ENCODE peak calls at places on chromosomes 2 and 18, in four cellular contexts. D, N, Y and U are unnamed samples.

GRCh38 chr18:3451989-3452749 is 2.2 kb downstream of the TGIF1 start:
- DNase-seq in N (peak), Y (peak), D (peak), U (peak)

GRCh38 chr2:105634198-105634597 is 110.5 kb upstream of the NCK2 start:
- DNase-seq in N (no peak), D (no peak), Y (no peak), U (no peak)

GRCh38 chr2:176395273-176395854 is 126.1 kb downstream of the MTX2 start:
- DNase-seq in D (no peak), N (no peak), Y (no peak), U (no peak)

GRCh38 chr2:104969564-104969963 is 68.3 kb upstream of the MRPS9 start:
- DNase-seq in Y (no peak), D (peak), N (no peak), U (no peak)

GRCh38 chr18:76619342-76620315 is 124.6 kb upstream of the ZNF516 start:
- DNase-seq in Y (no peak), N (peak), D (peak), U (peak)

GRCh38 chr18:26470011-26470637 is 78.2 kb downstream of the KCTD1 start:
- DNase-seq in D (no peak), Y (no peak), N (no peak), U (no peak)

GRCh38 chr18:39667905-39668304 is 2102.3 kb upstream of the CELF4 start:
- DNase-seq in D (peak), N (no peak), Y (no peak), U (no peak)

GRCh38 chr2:171434671-171434980 is 600 bp downstream of the DCAF17 start:
- DNase-seq in N (no peak), Y (no peak), D (no peak), U (no peak)

GRCh38 chr2:45494275-45494977 is 116.6 kb downstream of the SRBD1 start:
- DNase-seq in D (peak), N (no peak), Y (no peak), U (peak)

GRCh38 chr2:15615310-15615920 is 23.7 kb downstream of the DDX1 start:
- DNase-seq in D (no peak), Y (no peak), N (no peak), U (no peak)

GRCh38 chr2:27049422-27050280 is 1.8 kb upstream of the AGBL5 start:
- DNase-seq in D (no peak), Y (peak), N (no peak), U (peak)

GRCh38 chr18:62379051-62379450 is 53.9 kb downstream of the TNFRSF11A start:
- DNase-seq in Y (no peak), N (no peak), D (no peak), U (no peak)

GRCh38 chr2:24050041-24050655 is 607 bp downstream of the FKBP1B start:
- DNase-seq in D (peak), Y (no peak), N (peak), U (peak)

GRCh38 chr18:3217930-3218647 is 1.7 kb downstream of the MYOM1 start:
- DNase-seq in D (peak), N (no peak), Y (no peak), U (no peak)

GRCh38 chr2:12903272-12903671 is 186.5 kb downstream of the TRIB2 start:
- DNase-seq in Y (no peak), N (no peak), D (no peak), U (no peak)

GRCh38 chr18:36411745-36412168 is 114.2 kb downstream of the FHOD3 start:
- DNase-seq in Y (no peak), D (peak), N (no peak), U (no peak)

GRCh38 chr2:173997779-173998178 is 32.6 kb upstream of the SP3 start:
- DNase-seq in N (no peak), Y (no peak), D (no peak), U (no peak)

GRCh38 chr2:9912468-9912867 is 39.0 kb upstream of the GRHL1 start:
- DNase-seq in D (no peak), Y (no peak), N (no peak), U (no peak)

GRCh38 chr2:9918275-9918674 is 33.2 kb upstream of the GRHL1 start:
- DNase-seq in N (no peak), Y (no peak), D (no peak), U (no peak)

GRCh38 chr2:9910699-9911098 is 40.8 kb upstream of the GRHL1 start:
- DNase-seq in N (no peak), D (no peak), Y (no peak), U (no peak)

GRCh38 chr2:9909106-9909505 is 42.4 kb upstream of the GRHL1 start:
- DNase-seq in N (no peak), D (no peak), Y (no peak), U (no peak)

GRCh38 chr2:9914384-9915065 is 37.0 kb upstream of the GRHL1 start:
- DNase-seq in Y (no peak), D (peak), N (peak), U (no peak)
- TF ChIP-seq CTCF in Y (no peak), D (no peak), N (peak), U (no peak)

DNA sequence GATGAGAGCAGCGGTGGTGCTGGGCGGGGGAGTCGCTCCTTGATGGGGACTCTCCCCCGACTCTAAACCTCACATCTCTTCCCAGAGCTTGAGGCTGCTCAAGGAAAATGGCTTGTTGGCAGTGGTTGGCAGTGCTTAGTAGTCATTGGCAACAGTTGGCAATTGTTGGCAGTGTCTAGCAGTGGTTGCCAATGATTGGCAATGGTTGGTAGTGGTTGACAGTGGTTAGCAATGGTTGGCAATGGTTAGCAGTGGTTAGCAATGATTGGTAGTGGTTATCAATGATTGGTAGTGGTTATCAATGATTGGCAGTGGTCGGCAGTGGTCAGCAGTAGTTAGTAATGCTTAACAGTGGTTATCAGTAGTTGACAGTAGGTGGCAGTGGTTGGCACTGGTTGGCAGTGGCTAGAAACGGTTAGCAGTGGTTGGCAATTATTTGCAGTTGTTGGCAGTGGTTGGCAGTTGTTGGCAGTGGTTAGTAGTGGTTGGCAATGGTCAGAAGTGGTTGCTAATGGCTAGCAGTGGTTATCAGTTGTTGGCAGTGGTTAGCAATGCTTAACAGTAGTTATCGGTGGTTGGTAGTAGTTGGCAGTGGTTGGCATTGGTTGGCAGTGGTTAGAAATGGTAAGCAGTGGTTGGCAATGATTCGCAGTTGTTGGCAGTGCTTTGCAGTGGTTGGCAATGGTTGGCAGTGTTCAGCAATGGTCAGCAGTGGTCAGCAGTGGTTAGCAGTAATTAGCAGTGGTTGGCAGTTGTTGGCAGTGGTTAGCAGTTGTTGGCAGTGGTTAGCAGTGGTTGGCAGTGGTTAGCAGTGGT is 85.4 kb upstream of the OTOS start:
- DNase-seq in D (no peak), Y (no peak), N (peak), U (no peak)
- TF ChIP-seq CTCF in D (peak), Y (no peak), N (no peak), U (no peak)

DNA sequence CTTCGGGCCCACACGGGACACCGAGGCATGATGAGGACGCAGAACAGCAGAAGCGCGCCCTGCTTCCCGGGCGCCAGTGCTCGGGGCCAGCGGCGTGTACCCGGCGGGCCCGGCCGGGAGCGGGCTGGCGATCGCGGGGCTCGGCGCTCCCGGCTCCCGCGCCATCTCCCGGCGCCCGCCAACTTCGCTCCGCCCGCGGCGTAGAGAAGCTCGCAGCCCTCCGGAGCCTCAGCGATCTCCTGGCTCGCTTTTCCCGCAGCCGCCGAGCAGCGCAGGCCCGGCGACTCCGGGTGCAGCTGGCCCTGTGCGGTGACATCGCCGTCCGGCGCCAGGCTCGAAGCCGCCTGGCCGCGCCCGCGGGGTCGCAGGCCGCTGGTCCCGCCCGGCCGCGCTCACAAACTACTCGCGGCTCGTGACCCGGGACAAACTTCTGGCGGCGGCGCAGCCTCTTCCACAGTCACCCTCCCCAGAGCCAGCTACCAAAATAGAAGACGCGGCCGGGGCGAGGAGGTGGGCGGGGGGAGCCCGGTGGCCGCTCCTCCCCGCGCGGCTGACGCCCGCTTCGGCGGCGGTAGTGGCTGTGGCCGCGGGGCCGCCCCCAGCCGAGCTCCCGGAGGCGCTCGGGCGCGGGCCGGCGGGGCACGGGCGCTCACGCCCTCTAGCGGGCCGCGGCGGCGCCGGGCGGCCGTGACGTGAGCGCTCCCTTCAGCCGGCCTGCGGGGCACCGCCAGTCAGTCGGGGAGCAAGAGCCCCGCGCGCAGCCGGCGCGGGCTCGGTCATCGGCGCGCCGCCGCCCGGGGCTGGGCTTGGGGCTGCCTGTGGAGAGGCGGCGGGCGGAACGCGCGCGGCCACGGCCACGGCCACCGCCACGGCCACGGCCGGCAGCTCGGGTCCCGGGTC is at the start of gene PTPRM:
- DNase-seq in D (peak), N (peak), Y (no peak), U (peak)
- TF ChIP-seq CTCF in D (no peak), N (peak), Y (no peak), U (peak)

DNA sequence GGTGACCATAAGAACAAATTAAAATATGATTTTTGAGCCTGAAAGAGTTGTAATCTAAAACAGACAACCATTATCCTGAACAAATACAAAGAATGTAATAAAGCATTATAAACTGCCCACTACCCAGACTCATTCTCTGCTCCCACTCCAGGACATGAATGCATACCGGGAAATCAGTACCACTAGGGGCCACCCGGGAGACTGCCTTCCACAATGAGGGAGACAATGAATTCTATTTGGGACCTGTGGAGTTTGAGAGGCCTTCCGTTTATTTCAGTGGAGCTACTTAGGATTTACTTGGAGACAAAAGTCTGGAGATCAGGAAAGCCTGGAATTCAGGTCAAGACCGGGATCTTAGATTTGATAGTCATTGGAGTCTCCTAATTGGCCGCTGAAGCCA is 50.0 kb downstream of the NAB1 start:
- DNase-seq in D (no peak), N (no peak), Y (no peak), U (peak)
- TF ChIP-seq CTCF in D (peak), N (no peak), Y (no peak), U (peak)

GRCh38 chr2:86295071-86295470 is 42.4 kb downstream of the REEP1 start:
- DNase-seq in N (no peak), Y (no peak), D (no peak), U (no peak)
- TF ChIP-seq CTCF in N (no peak), Y (no peak), D (no peak), U (no peak)

DNA sequence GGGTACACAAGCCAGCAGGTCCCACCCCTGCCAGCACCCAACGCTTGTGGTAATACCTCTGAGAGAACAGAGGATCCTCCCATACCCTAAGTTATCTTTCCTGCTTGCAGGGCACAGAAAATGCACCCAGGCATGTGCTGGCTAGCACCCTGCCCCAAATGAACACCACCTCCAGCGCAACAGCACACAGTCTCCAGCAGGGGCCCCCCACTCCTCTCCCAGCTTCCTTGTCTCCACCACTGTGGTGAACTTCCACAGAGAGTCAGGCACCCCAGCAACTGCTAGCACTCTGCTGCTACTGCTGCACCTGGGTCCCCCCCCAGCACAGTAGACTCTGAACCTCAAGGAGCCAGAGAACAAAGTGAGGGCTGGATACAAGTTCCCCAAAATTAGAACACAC is 216.8 kb upstream of the CNTNAP5 start:
- DNase-seq in D (no peak), Y (no peak), N (no peak), U (no peak)
- TF ChIP-seq CTCF in D (no peak), Y (no peak), N (no peak), U (no peak)

GRCh38 chr2:332592-332991 is 44.7 kb upstream of the ALKAL2 start:
- DNase-seq in D (no peak), N (no peak), Y (no peak), U (no peak)
- TF ChIP-seq CTCF in D (peak), N (no peak), Y (no peak), U (no peak)

GRCh38 chr2:10448208-10448645 is at the start of gene ODC1:
- DNase-seq in D (peak), Y (peak), N (peak), U (peak)

GRCh38 chr2:10448646-10449480 is 736 bp upstream of the ODC1 start:
- DNase-seq in D (peak), N (peak), Y (peak), U (peak)

GRCh38 chr2:10446631-10447030 is 1.5 kb downstream of the ODC1 start:
- DNase-seq in N (no peak), Y (no peak), D (no peak), U (no peak)

GRCh38 chr2:10449481-10449831 is 1.3 kb upstream of the ODC1 start:
- DNase-seq in N (no peak), D (no peak), Y (no peak), U (no peak)

DNA sequence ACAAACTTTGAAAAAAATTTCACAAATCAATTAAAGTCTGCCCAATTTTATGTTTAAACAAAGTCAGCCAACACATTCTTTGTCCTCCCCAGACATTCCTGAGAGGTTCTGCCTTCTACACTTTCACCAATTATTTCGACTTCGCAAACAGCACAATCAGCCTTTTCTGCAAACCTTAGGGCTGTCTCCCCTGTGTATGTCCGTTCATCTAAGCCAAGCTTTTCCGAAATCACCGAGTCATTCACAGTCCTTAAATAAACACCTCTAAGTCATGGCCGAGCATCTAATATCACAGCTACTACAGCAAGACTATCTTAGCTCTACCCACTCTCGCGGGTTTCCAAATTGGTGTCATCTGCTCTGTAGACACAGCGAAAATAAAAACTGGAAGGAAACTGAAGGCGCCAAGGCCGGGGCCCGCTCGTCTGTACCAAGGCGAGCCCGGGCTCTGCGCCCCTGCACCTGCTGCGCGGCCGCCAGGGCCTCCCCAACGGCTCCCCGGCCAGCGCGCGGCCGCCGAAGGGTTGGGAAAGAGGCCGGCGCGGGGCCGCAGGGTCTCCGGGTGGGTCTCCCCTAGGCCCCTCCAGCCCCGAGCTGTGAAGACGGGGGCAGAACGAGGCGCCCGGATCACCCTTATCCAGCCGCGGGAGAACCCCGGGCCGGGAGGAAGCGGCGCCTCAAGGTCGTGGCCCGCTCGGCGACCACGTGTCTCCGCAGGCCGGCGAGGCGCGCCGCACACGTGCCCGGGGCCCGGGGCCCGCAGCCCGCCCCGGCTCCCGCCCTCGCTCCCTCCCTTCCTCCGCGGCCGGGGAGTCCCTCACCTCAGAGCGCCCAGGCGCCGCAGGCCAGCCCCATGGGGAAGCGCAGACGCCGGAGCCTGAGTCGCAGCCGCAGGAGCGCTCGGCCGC is 573 bp downstream of the ODC1 start:
- DNase-seq in D (peak), Y (no peak), N (peak), U (no peak)
- TF ChIP-seq CTCF in D (no peak), Y (no peak), N (peak), U (no peak)

GRCh38 chr2:109348190-109348589 is 219.2 kb downstream of the SH3RF3 start:
- DNase-seq in D (no peak), N (no peak), Y (no peak), U (no peak)

GRCh38 chr2:109350526-109350925 is 221.5 kb downstream of the SH3RF3 start:
- DNase-seq in D (no peak), N (no peak), Y (no peak), U (no peak)

GRCh38 chr2:109351164-109351756 is 222.3 kb downstream of the SH3RF3 start:
- DNase-seq in D (no peak), Y (no peak), N (peak), U (no peak)

GRCh38 chr2:109348645-109349554 is 219.9 kb downstream of the SH3RF3 start:
- DNase-seq in Y (peak), D (no peak), N (no peak), U (no peak)

GRCh38 chr2:109349555-109350430 is 220.8 kb downstream of the SH3RF3 start:
- DNase-seq in N (no peak), Y (no peak), D (no peak), U (no peak)
- TF ChIP-seq CTCF in N (no peak), Y (no peak), D (no peak), U (no peak)

DNA sequence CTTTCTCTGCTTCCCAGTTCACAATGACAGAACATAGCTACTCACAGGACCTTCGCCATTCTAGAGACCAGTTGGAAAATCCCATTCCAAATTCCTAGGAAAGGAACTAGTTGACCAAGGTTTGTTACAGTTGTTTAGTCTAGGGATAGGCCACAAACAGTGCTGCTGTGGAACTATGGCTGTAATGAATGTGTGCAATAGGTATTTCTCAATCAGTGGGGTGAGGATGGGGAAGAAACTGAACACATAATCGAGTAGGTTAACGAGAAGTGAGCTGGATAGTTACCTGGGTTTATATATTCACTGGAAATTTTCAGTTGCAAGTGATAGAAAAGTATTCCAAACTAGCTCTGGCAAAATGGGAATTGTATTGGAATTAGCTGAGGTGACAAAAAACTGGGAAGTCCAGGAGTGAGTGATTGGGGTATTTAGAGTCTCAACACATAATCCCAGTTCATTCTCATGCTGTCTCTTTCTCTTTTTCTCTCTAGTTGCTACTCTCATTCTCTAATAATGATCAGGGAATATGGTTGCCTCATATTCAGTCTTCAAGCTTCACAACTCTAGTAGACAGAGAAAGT is 18.2 kb upstream of the HMSD start:
- DNase-seq in Y (no peak), D (no peak), N (no peak), U (no peak)
- TF ChIP-seq CTCF in Y (no peak), D (no peak), N (no peak), U (no peak)